ENCODE peak calls at places on chromosomes 5 and 9, in five cellular contexts. X is NCI-H510A; L is stimulated activated CD8-positive, alpha-beta memory T cell treated with anti-CD3 and anti-CD28 coated beads, Interleukin-4, amount 100 ng/mL, for 1 hour; M is foreskin melanocyte; I is endothelial cell. P is an unnamed sample.

GRCh38 chr5:36301858-36302603 is at the start of gene RANBP3L:
- DNase-seq in X (no peak), L (no peak), M (peak), I (no peak), P (no peak)

GRCh38 chr5:179415291-179416060 is 70.2 kb upstream of the ADAMTS2 start:
- DNase-seq in X (no peak), L (no peak), M (no peak), I (no peak), P (no peak)

GRCh38 chr5:150625164-150625535 is 15.3 kb upstream of the SYNPO start:
- DNase-seq in X (no peak), L (no peak), M (no peak), I (no peak), P (no peak)

GRCh38 chr9:277595-278330 is 63.1 kb downstream of the DOCK8 start:
- DNase-seq in X (no peak), L (no peak), M (no peak), I (no peak), P (no peak)

GRCh38 chr5:142280066-142281011 is 44.5 kb downstream of the SPRY4 start:
- DNase-seq in X (no peak), L (no peak), M (peak), I (peak), P (peak)

GRCh38 chr5:34522599-34523381 is 133.3 kb upstream of the RAI14 start:
- DNase-seq in X (peak), L (peak), M (peak), I (peak), P (peak)

GRCh38 chr9:15416880-15417279 is 5.8 kb upstream of the SNAPC3 start:
- DNase-seq in X (no peak), L (no peak), M (no peak), I (peak), P (no peak)

GRCh38 chr9:106583751-106584150 is 279.2 kb upstream of the ZNF462 start:
- DNase-seq in X (no peak), L (no peak), M (no peak), I (no peak), P (peak)

GRCh38 chr9:88339322-88339721 is 48.9 kb upstream of the SPIN1 start:
- DNase-seq in X (no peak), L (no peak), M (no peak), I (no peak), P (peak)

GRCh38 chr5:52725065-52725746 is 62.5 kb upstream of the ITGA1 start:
- DNase-seq in X (no peak), L (no peak), M (no peak), I (no peak), P (no peak)